ENCODE peak calls at places on chromosomes 3 and 15, in nine cellular contexts. M is IMR-90; K is Caco-2; X is foreskin fibroblast; I is HepG2; G is astrocyte; F is CD8-positive, alpha-beta T cell; Y is PC-3; Z is fibroblast of pulmonary artery. D is an unnamed sample.

GRCh38 chr3:196159952-196160804 is 51.0 kb downstream of the ZDHHC19 start:
- DNase-seq in M (peak; percentile 93), K (no peak), X (peak; percentile 79), I (no peak), G (peak; percentile 89), F (no peak), Y (peak; percentile 87), Z (peak; percentile 59), D (peak; percentile 82)

GRCh38 chr15:92886229-92886628 is 13.9 kb upstream of the CHD2 start:
- DNase-seq in M (no peak), K (no peak), X (no peak), I (no peak), G (no peak), F (no peak), Y (no peak), Z (no peak), D (no peak)

GRCh38 chr3:102790742-102791141 is 355.9 kb downstream of the ZPLD1 start:
- DNase-seq in M (peak; percentile 71), K (no peak), X (peak; percentile 53), I (no peak), G (peak; percentile 91), F (no peak), Y (no peak), Z (no peak), D (peak; percentile 2)

GRCh38 chr3:23480981-23481380 is 277.9 kb downstream of the UBE2E2 start:
- DNase-seq in M (no peak), K (no peak), X (no peak), I (no peak), G (no peak), F (no peak), Y (no peak), Z (no peak), D (no peak)

GRCh38 chr3:155195558-155195957 is 97.9 kb downstream of the STRIT1 start:
- DNase-seq in M (no peak), K (no peak), X (peak; percentile 17), I (no peak), G (no peak), F (no peak), Y (no peak), Z (no peak), D (no peak)

GRCh38 chr3:122299872-122300460 is 25.1 kb upstream of the CSTA start:
- DNase-seq in M (peak; percentile 17), K (no peak), X (peak; percentile 41), I (peak; percentile 33), G (no peak), F (peak; percentile 7), Y (peak; percentile 82), Z (peak; percentile 34), D (no peak)

GRCh38 chr3:127544806-127545545 is 45.6 kb downstream of the TPRA1 start:
- DNase-seq in M (no peak), K (no peak), X (no peak), I (no peak), G (no peak), F (no peak), Y (no peak), Z (no peak), D (no peak)

GRCh38 chr15:49649987-49650386 is 29.1 kb downstream of the DTWD1 start:
- DNase-seq in M (peak; percentile 35), K (no peak), X (peak; percentile 35), I (no peak), G (no peak), F (no peak), Y (no peak), Z (peak; percentile 18), D (no peak)

GRCh38 chr3:139312416-139312815 is 31.4 kb upstream of the MRPS22 start:
- DNase-seq in M (no peak), K (no peak), X (no peak), I (no peak), G (no peak), F (no peak), Y (no peak), Z (no peak), D (no peak)

GRCh38 chr15:85792872-85793621 is 1.7 kb downstream of the KLHL25 start:
- DNase-seq in M (no peak), K (no peak), X (no peak), I (no peak), G (no peak), F (no peak), Y (peak; percentile 62), Z (no peak), D (peak; percentile 45)

GRCh38 chr3:59549972-59550371 is 500.1 kb upstream of the CFAP20DC start:
- DNase-seq in M (no peak), K (no peak), X (no peak), I (no peak), G (no peak), F (no peak), Y (no peak), Z (no peak), D (no peak)

GRCh38 chr15:100703671-100704070 is 101.3 kb downstream of the ASB7 start:
- DNase-seq in M (no peak), K (no peak), X (no peak), I (no peak), G (no peak), F (no peak), Y (no peak), Z (no peak), D (no peak)

GRCh38 chr15:69841046-69841828 is 256.5 kb downstream of the TLE3 start:
- DNase-seq in M (no peak), K (no peak), X (peak; percentile 34), I (no peak), G (no peak), F (no peak), Y (no peak), Z (no peak), D (no peak)

GRCh38 chr3:123013876-123014275 is 13.7 kb downstream of the SEMA5B start:
- DNase-seq in M (no peak), K (no peak), X (no peak), I (no peak), G (no peak), F (no peak), Y (no peak), Z (no peak), D (no peak)

GRCh38 chr3:125582707-125583106 is 12.6 kb downstream of the OSBPL11 start:
- DNase-seq in M (peak; percentile 32), K (no peak), X (no peak), I (peak; percentile 7), G (no peak), F (no peak), Y (peak; percentile 17), Z (peak; percentile 33), D (no peak)

GRCh38 chr3:187827723-187828122 is 82.5 kb upstream of the BCL6 start:
- DNase-seq in M (no peak), K (no peak), X (no peak), I (no peak), G (no peak), F (no peak), Y (no peak), Z (no peak), D (no peak)
- H3K4me3 ChIP-seq in M (no peak overlapping the region), K (no peak overlapping the region), X (no peak overlapping the region), I (no peak overlapping the region), G (no peak overlapping the region), F (no peak overlapping the region), Y (no peak overlapping the region), Z (no peak overlapping the region), D (no peak overlapping the region)

GRCh38 chr3:166661621-166662020 is 718.5 kb downstream of the ZBBX start:
- DNase-seq in M (no peak), K (no peak), X (no peak), I (no peak), G (no peak), F (no peak), Y (no peak), Z (no peak), D (no peak)
- H3K4me3 ChIP-seq in M (no peak overlapping the region), K (no peak overlapping the region), X (no peak overlapping the region), I (no peak overlapping the region), G (no peak overlapping the region), F (no peak overlapping the region), Y (no peak overlapping the region), Z (no peak overlapping the region), D (no peak overlapping the region)

GRCh38 chr3:152662157-152662556 is 172.8 kb upstream of the P2RY1 start:
- DNase-seq in M (no peak), K (no peak), X (no peak), I (no peak), G (no peak), F (no peak), Y (no peak), Z (no peak), D (no peak)

GRCh38 chr3:152657002-152657400 is 177.9 kb upstream of the P2RY1 start:
- DNase-seq in M (no peak), K (no peak), X (no peak), I (no peak), G (no peak), F (no peak), Y (no peak), Z (no peak), D (no peak)

GRCh38 chr3:152658977-152659376 is 176.0 kb upstream of the P2RY1 start:
- DNase-seq in M (no peak), K (no peak), X (no peak), I (no peak), G (no peak), F (no peak), Y (no peak), Z (no peak), D (no peak)

GRCh38 chr3:152656207-152657001 is 178.5 kb upstream of the P2RY1 start:
- DNase-seq in M (no peak), K (no peak), X (no peak), I (no peak), G (peak; percentile 4), F (no peak), Y (no peak), Z (peak; percentile 8), D (no peak)
- H3K4me3 ChIP-seq in M (no peak overlapping the region), K (no peak overlapping the region), X (no peak overlapping the region), I (no peak overlapping the region), G (peak overlapping the region; percentile 12), F (no peak overlapping the region), Y (no peak overlapping the region), Z (no peak overlapping the region), D (no peak overlapping the region)

GRCh38 chr15:72227192-72227586 is 3.8 kb downstream of the PKM start:
- DNase-seq in M (peak; percentile 91), K (no peak), X (peak; percentile 77), I (peak; percentile 7), G (peak; percentile 91), F (no peak), Y (peak; percentile 84), Z (peak; percentile 86), D (peak; percentile 82)
- H3K4me3 ChIP-seq in M (no peak overlapping the region), K (no peak overlapping the region), X (peak overlapping the region; percentile 84), I (no peak overlapping the region), G (peak overlapping the region; percentile 78), F (no peak overlapping the region), Y (peak overlapping the region; percentile 93), Z (peak overlapping the region; percentile 95), D (peak overlapping the region; percentile 86)

GRCh38 chr15:25863067-25863967 is at the start of gene ATP10A:
- DNase-seq in M (peak; percentile 71), K (no peak), X (peak; percentile 72), I (no peak), G (peak; percentile 61), F (no peak), Y (peak; percentile 30), Z (peak; percentile 42), D (peak; percentile 56)
- H3K4me3 ChIP-seq in M (peak within 1 kb of the TSS; percentile 84), K (no peak within 1 kb of the TSS), X (peak within 1 kb of the TSS; percentile 78), I (peak within 1 kb of the TSS; percentile 12), G (peak within 1 kb of the TSS; percentile 78), F (peak within 1 kb of the TSS; percentile 90), Y (peak within 1 kb of the TSS; percentile 75), Z (peak within 1 kb of the TSS; percentile 51), D (peak within 1 kb of the TSS; percentile 56)

DNA sequence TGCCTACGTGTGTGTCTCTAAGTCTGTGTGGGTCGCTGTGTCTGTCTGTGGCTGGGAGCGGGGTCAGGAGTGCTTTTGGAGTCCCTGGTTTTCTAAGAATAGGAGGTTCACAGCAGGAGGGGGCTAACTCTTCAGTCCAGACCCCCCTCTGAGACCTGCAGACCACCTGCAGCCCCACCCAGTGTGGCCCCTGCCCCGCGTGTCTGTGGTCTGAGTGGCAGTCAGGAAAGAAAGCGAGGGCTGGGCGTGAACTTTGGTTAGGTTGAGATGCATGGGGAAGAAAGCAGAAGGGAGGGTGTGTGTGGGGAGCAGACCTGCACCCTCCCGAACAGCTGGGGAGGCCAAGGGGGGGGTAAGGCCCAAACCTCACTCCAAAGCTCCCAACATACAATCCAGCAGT is 144.9 kb upstream of the TPM1 start:
- DNase-seq in M (no peak), K (no peak), X (no peak), I (no peak), G (no peak), F (no peak), Y (no peak), Z (no peak), D (no peak)
- H3K4me3 ChIP-seq in M (no peak overlapping the region), K (no peak overlapping the region), X (no peak overlapping the region), I (no peak overlapping the region), G (no peak overlapping the region), F (no peak overlapping the region), Y (peak overlapping the region; percentile 43), Z (no peak overlapping the region), D (no peak overlapping the region)